ENCODE peak calls at places on chromosomes 7 and 10, in nine cellular contexts. W is kidney epithelial cell, C is colonic mucosa, V is NAMALWA, H is Panc1, L is brain microvascular endothelial cell, I is HFFc6, K is T-cell, A is AG04450. R is an unnamed sample.

GRCh38 chr7:150631084-150631824 is 931 bp downstream of the GIMAP6 start:
- DNase-seq in W (no peak), C (no peak), V (no peak), H (no peak), L (no peak), I (no peak), K (peak), A (no peak), R (no peak)

GRCh38 chr7:10780400-10780747 is 193.3 kb upstream of the PHF14 start:
- DNase-seq in W (no peak), C (no peak), V (no peak), H (no peak), L (no peak), I (no peak), K (no peak), A (no peak), R (no peak)

GRCh38 chr10:34282186-34282585 is 532.9 kb downstream of the PARD3 start:
- DNase-seq in W (no peak), C (no peak), V (no peak), H (no peak), L (no peak), I (no peak), K (no peak), A (no peak), R (no peak)

GRCh38 chr7:56447864-56448693 is 331.9 kb upstream of the NUPR2 start:
- DNase-seq in W (no peak), C (no peak), V (peak), H (no peak), L (no peak), I (no peak), K (no peak), A (no peak), R (no peak)

GRCh38 chr7:33495207-33495606 is 365.8 kb downstream of the BBS9 start:
- DNase-seq in W (peak), C (no peak), V (no peak), H (no peak), L (peak), I (peak), K (no peak), A (no peak), R (peak)

GRCh38 chr10:4450981-4451501 is 375.0 kb upstream of the AKR1E2 start:
- DNase-seq in W (peak), C (no peak), V (no peak), H (no peak), L (no peak), I (peak), K (no peak), A (peak), R (peak)

GRCh38 chr10:62850646-62851045 is 34.5 kb upstream of the EGR2 start:
- DNase-seq in W (no peak), C (no peak), V (no peak), H (no peak), L (no peak), I (no peak), K (no peak), A (no peak), R (no peak)

GRCh38 chr7:13981070-13981469 is 8.4 kb downstream of the ETV1 start:
- DNase-seq in W (peak), C (peak), V (no peak), H (peak), L (peak), I (peak), K (no peak), A (peak), R (peak)

GRCh38 chr7:81218480-81219106 is 299.7 kb upstream of the SEMA3C start:
- DNase-seq in W (no peak), C (no peak), V (no peak), H (no peak), L (no peak), I (no peak), K (no peak), A (no peak), R (no peak)

GRCh38 chr7:22137026-22137425 is 191.3 kb upstream of the CDCA7L start:
- DNase-seq in W (peak), C (no peak), V (no peak), H (no peak), L (no peak), I (peak), K (no peak), A (peak), R (peak)

GRCh38 chr7:110210941-110211608 is 879.9 kb upstream of the LRRN3 start:
- DNase-seq in W (no peak), C (no peak), V (no peak), H (no peak), L (no peak), I (no peak), K (no peak), A (no peak), R (no peak)

GRCh38 chr7:39375874-39376190 is 190.4 kb upstream of the YAE1 start:
- DNase-seq in W (no peak), C (no peak), V (no peak), H (no peak), L (no peak), I (no peak), K (no peak), A (no peak), R (no peak)

GRCh38 chr10:35326466-35327235 is 9.7 kb upstream of the CCNY start:
- DNase-seq in W (no peak), C (no peak), V (no peak), H (no peak), L (no peak), I (no peak), K (no peak), A (no peak), R (no peak)